ENCODE peak calls at places on chromosomes 11 and 22, in six cellular contexts. V, H, N, E, R and B are unnamed samples.

GRCh38 chr11:83602116-83602515 is 315.9 kb upstream of the CCDC90B start:
- DNase-seq in H (no peak), N (no peak), V (no peak), R (no peak), E (no peak), B (no peak)

GRCh38 chr22:28229566-28230483 is 310.8 kb upstream of the PITPNB start:
- DNase-seq in E (no peak), R (no peak), N (no peak), V (no peak), H (peak; percentile 61), B (no peak)

GRCh38 chr11:1348748-1349073 is 39.3 kb upstream of the TOLLIP start:
- DNase-seq in N (no peak), H (no peak), R (no peak), E (peak; percentile 35), V (no peak), B (no peak)

GRCh38 chr11:6629573-6629891 is 10.3 kb upstream of the TPP1 start:
- DNase-seq in N (no peak), H (no peak), E (no peak), R (no peak), V (no peak), B (no peak)

GRCh38 chr22:42344391-42344861 is 74.0 kb upstream of the TCF20 start:
- DNase-seq in V (no peak), R (peak; percentile 39), N (no peak), H (peak; percentile 6), E (no peak), B (peak; percentile 88)

GRCh38 chr11:60208146-60208895 is 25.4 kb upstream of the MS4A6A start:
- DNase-seq in R (no peak), N (no peak), E (no peak), V (no peak), H (no peak), B (no peak)

GRCh38 chr11:110196884-110197420 is 99.5 kb downstream of the RDX start:
- DNase-seq in R (no peak), V (no peak), H (no peak), N (no peak), E (no peak), B (no peak)

GRCh38 chr22:46914481-46914880 is 152.0 kb downstream of the TBC1D22A start:
- DNase-seq in N (no peak), R (no peak), H (no peak), E (no peak), V (no peak), B (no peak)

GRCh38 chr11:33775832-33776231 is 1.5 kb upstream of the FBXO3 start:
- DNase-seq in N (no peak), V (no peak), H (no peak), R (no peak), E (no peak), B (no peak)

GRCh38 chr11:9459573-9460321 is 1.1 kb upstream of the ZNF143 start:
- DNase-seq in H (peak; percentile 52), R (peak; percentile 14), V (peak; percentile 35), N (no peak), E (no peak), B (no peak)

GRCh38 chr11:119178166-119178680 is 7.1 kb upstream of the NHERF4 start:
- DNase-seq in R (no peak), V (no peak), H (no peak), N (no peak), E (no peak), B (no peak)

GRCh38 chr11:132744771-132745170 is 787.5 kb downstream of the OPCML start:
- DNase-seq in E (no peak), N (no peak), H (peak; percentile 28), R (no peak), V (no peak), B (no peak)

GRCh38 chr11:75626692-75627536 is 41.9 kb downstream of the MAP6 start:
- DNase-seq in H (peak; percentile 30), N (no peak), E (no peak), V (no peak), R (no peak), B (no peak)

GRCh38 chr22:49238181-49239141 is 589.2 kb downstream of the BRD1 start:
- DNase-seq in V (no peak), E (no peak), N (no peak), R (no peak), H (no peak), B (no peak)

GRCh38 chr22:34004058-34004457 is 83.8 kb upstream of the LARGE1 start:
- DNase-seq in V (no peak), E (no peak), N (no peak), H (no peak), R (no peak), B (no peak)

GRCh38 chr11:119566299-119566698 is 143.3 kb upstream of the THY1 start:
- DNase-seq in H (no peak), N (no peak), R (no peak), V (no peak), E (no peak), B (no peak)

GRCh38 chr11:57778318-57779037 is 16.9 kb downstream of the CTNND1 start:
- DNase-seq in N (no peak), V (peak; percentile 72), H (peak; percentile 100), E (peak; percentile 81), R (peak; percentile 94), B (peak; percentile 76)

GRCh38 chr22:19619144-19620009 is 94.9 kb upstream of the SEPTIN5 start:
- DNase-seq in V (no peak), H (no peak), N (no peak), R (no peak), E (no peak), B (no peak)

GRCh38 chr11:6505577-6506240 is 8.6 kb downstream of the DNHD1 start:
- DNase-seq in N (no peak), H (peak; percentile 59), E (no peak), R (no peak), V (peak; percentile 49), B (no peak)

GRCh38 chr22:36374603-36375024 is 13.2 kb downstream of the MYH9 start:
- DNase-seq in H (no peak), V (no peak), N (no peak), E (no peak), R (no peak), B (no peak)

GRCh38 chr11:109076870-109077269 is 345.1 kb upstream of the C11orf87 start:
- DNase-seq in N (no peak), H (no peak), R (no peak), E (no peak), V (no peak), B (no peak)

DNA sequence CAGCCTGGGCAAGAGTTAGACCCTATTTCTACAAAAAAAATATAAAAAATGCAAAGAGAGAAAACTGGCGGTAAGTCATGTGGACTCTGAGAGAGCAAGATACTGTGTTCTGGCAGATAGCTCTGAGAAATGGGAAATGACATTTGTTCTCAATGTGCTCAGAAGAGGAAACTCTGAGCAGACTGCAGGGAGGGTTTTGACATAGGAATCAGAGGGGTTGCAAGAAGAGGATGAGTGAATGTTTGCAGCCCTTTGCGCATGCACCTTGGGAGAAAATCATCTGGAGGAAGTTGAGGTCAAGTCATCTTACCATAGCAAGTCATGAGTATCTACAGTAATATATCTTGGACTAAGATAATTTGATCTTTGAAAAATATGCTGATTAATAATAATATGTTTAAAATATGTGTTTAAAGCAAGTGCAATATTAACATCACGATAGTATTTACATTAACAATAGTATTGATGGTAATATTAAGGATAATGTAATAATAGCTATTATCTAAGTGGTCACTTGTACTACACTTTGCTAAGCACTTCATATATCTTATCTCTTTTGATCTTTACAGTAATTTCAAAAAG is 2.6 kb downstream of the ACER3 start:
- DNase-seq in V (no peak), H (no peak), N (no peak), R (no peak), E (no peak), B (no peak)
- H3K27ac ChIP-seq in V (no peak overlapping the region), H (no peak overlapping the region), N (no peak overlapping the region), R (no peak overlapping the region), E (no peak overlapping the region), B (no peak overlapping the region)

DNA sequence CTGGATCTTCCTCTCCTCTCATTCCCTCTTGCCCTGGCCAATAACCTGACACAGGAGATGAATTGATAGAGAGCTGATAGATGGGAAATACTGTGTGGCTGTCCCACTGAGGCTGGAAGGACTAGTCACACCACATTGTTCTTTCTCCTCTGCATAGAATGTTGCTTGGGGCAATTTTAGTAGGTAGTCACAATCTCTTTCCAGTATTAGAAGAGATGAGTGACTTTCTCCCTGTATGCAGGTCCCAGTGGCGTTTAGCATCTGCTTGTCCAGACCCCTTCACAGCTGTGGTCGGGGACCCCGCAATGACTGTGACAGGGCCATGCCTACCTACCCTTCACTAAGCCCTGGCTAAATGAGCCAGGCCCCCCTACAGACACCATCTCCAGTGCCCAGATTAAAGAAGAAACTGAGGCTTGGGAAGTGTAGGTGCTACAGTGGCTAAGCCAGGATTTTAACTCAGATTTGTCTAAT is 24.0 kb upstream of the P2RY2 start:
- DNase-seq in H (no peak), R (no peak), V (no peak), N (no peak), E (no peak), B (no peak)
- H3K27ac ChIP-seq in H (no peak overlapping the region), R (no peak overlapping the region), V (no peak overlapping the region), N (no peak overlapping the region), E (no peak overlapping the region), B (no peak overlapping the region)

DNA sequence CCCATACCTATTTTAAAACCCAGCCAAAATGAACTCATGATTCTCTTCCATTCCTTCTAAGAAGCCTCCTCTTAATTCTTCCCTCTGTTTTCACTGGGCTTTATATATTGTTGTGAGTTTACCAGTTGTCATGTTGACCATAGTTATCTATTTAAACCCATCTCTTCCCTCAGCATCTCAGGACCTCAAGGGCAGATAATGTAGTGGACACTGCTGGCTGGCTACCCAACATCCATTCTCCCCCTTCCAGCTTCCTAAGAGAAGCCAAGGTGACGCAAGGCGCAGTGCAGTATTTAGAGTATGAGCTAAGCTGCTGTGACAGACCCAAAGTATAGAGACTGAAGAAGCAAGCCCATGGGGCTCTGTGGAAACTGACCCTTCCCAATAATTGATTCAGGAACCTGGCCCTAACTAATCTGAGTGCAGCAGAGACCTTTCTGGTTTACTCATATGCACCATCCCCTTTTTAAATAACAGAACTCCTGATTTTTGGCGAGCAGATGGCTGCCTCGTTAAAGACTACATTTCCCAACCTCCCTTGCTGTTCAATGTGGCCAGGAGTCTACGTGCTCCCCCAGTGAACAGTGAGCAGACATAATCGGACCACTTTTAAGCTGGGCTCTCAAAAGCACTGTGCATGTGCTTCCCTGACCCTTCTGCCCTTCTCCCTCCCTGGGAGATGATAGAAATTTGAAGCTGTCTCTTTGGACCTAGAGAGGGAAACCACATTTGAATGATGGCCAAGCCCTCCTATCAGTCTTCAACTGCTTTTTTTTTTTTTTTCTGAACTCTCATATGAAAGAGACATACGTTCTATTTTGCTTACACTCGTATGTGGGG is 28.1 kb upstream of the CREB3L1 start:
- DNase-seq in N (no peak), R (no peak), V (no peak), H (peak; percentile 65), E (no peak), B (no peak)
- H3K27ac ChIP-seq in N (peak overlapping the region; percentile 33), R (no peak overlapping the region), V (no peak overlapping the region), H (peak overlapping the region; percentile 98), E (no peak overlapping the region), B (no peak overlapping the region)

DNA sequence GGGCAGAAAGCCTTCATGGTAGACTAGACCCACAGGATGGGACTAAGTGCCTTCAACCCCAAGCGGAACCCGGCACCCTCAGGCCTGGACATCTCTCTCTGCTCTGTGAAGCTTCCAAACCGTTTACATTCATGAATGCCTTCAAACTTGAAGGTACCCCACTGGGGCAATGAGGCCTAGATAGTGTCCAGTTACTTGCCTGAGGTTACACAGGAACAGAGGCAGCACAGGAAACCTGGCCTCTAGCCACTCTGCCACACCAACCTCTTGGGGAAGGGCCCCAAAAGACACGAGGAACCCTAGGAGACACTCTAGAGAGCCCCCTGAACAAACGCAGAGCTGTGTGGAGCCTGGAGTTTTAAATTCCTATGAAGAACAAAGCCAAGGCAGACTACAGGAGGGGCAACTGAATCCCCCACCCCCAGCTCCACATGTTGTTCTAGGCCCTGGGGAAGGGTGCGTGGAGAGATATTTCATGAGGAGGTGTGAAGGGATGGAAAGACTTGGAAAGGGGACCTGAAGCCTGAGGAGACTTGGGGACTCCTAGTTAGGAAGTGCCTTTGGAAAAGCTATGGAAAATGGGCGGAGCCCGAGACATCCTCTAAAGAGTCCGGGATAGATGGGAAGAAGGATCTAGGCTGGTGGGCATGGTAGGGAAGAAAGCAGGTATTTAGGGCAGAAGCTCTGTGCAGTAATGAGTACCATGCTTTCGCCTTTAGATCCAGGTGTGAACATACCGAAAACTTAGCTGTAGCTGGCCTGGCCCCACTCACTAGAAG is 14.8 kb upstream of the CYP2R1 start:
- DNase-seq in R (no peak), N (no peak), H (no peak), V (no peak), E (no peak), B (no peak)
- H3K27ac ChIP-seq in R (no peak overlapping the region), N (no peak overlapping the region), H (no peak overlapping the region), V (no peak overlapping the region), E (no peak overlapping the region), B (no peak overlapping the region)